ENCODE peak calls at places on chromosomes 3 and 15, in four cellular contexts. One of them, this sample, is unnamed. For H3K9me3, the result is how much of the 10 kb centered on the place peaks cover.

GRCh38 chr15:88764448-88764847 is 38.8 kb upstream of the ACAN start:
- DNase-seq in WERI-Rb-1: no peak
- DNase-seq in PC-9: no peak
- DNase-seq in cardiac muscle cell: no peak
- DNase-seq in this sample: no peak

GRCh38 chr15:98953000-98953776 is 54.4 kb downstream of the PGPEP1L start:
- DNase-seq in WERI-Rb-1: no peak
- DNase-seq in PC-9: no peak
- DNase-seq in cardiac muscle cell: no peak
- DNase-seq in this sample: no peak

GRCh38 chr3:53056442-53056841 is 10.6 kb upstream of the SFMBT1 start:
- DNase-seq in WERI-Rb-1: peak
- DNase-seq in PC-9: no peak
- DNase-seq in cardiac muscle cell: peak
- DNase-seq in this sample: no peak

GRCh38 chr15:37041836-37042235 is 58.5 kb downstream of the MEIS2 start:
- DNase-seq in WERI-Rb-1: no peak
- DNase-seq in PC-9: no peak
- DNase-seq in cardiac muscle cell: no peak
- DNase-seq in this sample: no peak

GRCh38 chr3:158407844-158408517 is 163.0 kb upstream of the MLF1 start:
- DNase-seq in WERI-Rb-1: peak
- DNase-seq in PC-9: no peak
- DNase-seq in cardiac muscle cell: no peak
- DNase-seq in this sample: no peak

GRCh38 chr3:50388021-50388719 is 28.8 kb upstream of the TMEM115 start:
- DNase-seq in WERI-Rb-1: peak
- DNase-seq in cardiac muscle cell: peak
- DNase-seq in PC-9: no peak
- DNase-seq in this sample: no peak

GRCh38 chr15:62706361-62706760 is 336.2 kb upstream of the TPM1 start:
- DNase-seq in cardiac muscle cell: no peak
- DNase-seq in WERI-Rb-1: no peak
- DNase-seq in PC-9: no peak
- DNase-seq in this sample: no peak

GRCh38 chr3:56316944-56317343 is 151.3 kb downstream of the ERC2 start:
- DNase-seq in cardiac muscle cell: no peak
- DNase-seq in WERI-Rb-1: no peak
- DNase-seq in PC-9: no peak
- DNase-seq in this sample: no peak

GRCh38 chr15:29131336-29132109 is 138.1 kb downstream of the NSMCE3 start:
- DNase-seq in PC-9: no peak
- DNase-seq in WERI-Rb-1: no peak
- DNase-seq in cardiac muscle cell: no peak
- DNase-seq in this sample: no peak

DNA sequence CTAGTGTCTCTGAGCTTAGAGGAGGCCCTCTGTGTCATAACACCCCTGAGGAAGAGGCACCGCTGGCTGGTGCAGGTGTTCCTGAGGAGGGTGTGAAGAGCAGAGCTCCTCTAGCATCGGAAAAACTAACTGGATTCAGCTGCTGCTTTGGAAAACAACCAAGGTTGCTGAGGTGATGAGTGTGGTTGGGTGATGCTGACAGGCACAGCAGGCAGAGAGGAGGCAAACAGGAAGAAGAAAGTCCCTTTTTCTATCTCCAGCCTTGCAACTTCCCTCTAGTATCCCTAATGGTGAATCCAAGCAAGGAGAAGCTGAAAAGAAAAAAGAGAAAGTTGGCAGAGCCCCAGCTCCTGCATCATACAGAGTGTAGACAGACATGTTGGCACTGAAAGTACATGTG is 3.8 kb upstream of the OR4F15 start:
- DNase-seq in PC-9: no peak
- DNase-seq in WERI-Rb-1: no peak
- DNase-seq in cardiac muscle cell: no peak
- DNase-seq in this sample: peak
- H3K27ac ChIP-seq in PC-9: no peak
- H3K27ac ChIP-seq in WERI-Rb-1: no peak
- H3K27ac ChIP-seq in cardiac muscle cell: no peak
- H3K27ac ChIP-seq in this sample: peak

GRCh38 chr3:76242886-76243753 is 457.8 kb upstream of the ZNF717 start:
- DNase-seq in WERI-Rb-1: no peak
- DNase-seq in PC-9: no peak
- DNase-seq in cardiac muscle cell: no peak
- DNase-seq in this sample: no peak
- H3K4me3 ChIP-seq in WERI-Rb-1: no peak
- H3K4me3 ChIP-seq in PC-9: no peak
- H3K4me3 ChIP-seq in cardiac muscle cell: no peak
- H3K4me3 ChIP-seq in this sample: no peak

DNA sequence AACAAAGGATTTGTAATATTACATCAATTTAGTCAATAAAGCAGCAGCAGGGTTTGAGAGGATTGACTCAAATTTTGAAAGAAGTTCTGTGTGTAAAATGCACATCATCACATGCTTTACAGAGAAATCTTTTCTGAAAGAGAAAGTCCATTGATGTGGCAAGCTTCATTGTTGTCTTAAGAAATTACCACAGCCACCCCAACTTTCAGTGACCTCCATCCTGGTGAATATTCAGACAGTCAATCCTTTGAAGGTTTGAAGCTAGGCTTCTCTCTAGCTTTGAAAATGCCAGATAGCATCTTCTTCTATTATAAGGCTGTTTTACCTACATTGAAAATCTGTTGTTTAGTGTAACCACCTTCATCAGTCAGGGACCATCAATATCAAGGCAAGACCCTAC is 51.8 kb upstream of the SETMAR start:
- DNase-seq in WERI-Rb-1: no peak
- DNase-seq in cardiac muscle cell: no peak
- DNase-seq in PC-9: no peak
- DNase-seq in this sample: no peak
- H3K9me3 ChIP-seq in WERI-Rb-1: under half
- H3K9me3 ChIP-seq in cardiac muscle cell: under half
- H3K9me3 ChIP-seq in PC-9: under half
- H3K9me3 ChIP-seq in this sample: under half

DNA sequence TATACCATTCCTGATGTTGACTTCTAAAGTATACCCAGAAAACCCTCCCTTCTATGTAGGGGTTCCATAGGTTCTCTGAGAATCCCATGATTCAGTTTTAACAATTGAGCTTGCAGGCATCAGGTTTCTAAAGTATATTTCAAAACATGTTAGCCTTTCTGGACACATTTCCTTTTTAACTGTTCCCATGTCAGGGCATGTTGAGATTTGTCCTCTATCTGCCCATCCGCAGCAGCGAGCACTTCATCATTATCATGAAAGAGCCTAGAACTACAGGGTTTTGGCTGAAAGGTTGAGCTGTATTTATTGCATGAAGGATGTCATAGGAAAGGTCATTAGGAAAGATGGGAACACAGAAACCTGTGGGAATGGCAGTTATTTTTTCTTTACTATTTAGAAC is 201.1 kb upstream of the BHLHE40 start:
- DNase-seq in WERI-Rb-1: no peak
- DNase-seq in cardiac muscle cell: no peak
- DNase-seq in PC-9: no peak
- DNase-seq in this sample: no peak
- H3K27ac ChIP-seq in WERI-Rb-1: no peak
- H3K27ac ChIP-seq in cardiac muscle cell: no peak
- H3K27ac ChIP-seq in PC-9: peak
- H3K27ac ChIP-seq in this sample: no peak

GRCh38 chr3:171812811-171813210 is 2.5 kb upstream of the PLD1 start:
- DNase-seq in WERI-Rb-1: no peak
- DNase-seq in cardiac muscle cell: no peak
- DNase-seq in PC-9: no peak
- DNase-seq in this sample: no peak

GRCh38 chr3:171811913-171812321 is 1.6 kb upstream of the PLD1 start:
- DNase-seq in WERI-Rb-1: no peak
- DNase-seq in cardiac muscle cell: no peak
- DNase-seq in PC-9: peak
- DNase-seq in this sample: no peak

GRCh38 chr3:171809513-171810277 is 588 bp downstream of the PLD1 start:
- DNase-seq in cardiac muscle cell: peak
- DNase-seq in WERI-Rb-1: no peak
- DNase-seq in PC-9: no peak
- DNase-seq in this sample: peak

GRCh38 chr3:171810278-171811058 is at the start of gene PLD1:
- DNase-seq in PC-9: peak
- DNase-seq in WERI-Rb-1: peak
- DNase-seq in cardiac muscle cell: peak
- DNase-seq in this sample: no peak

GRCh38 chr3:171811059-171811912 is 1.0 kb upstream of the PLD1 start:
- DNase-seq in WERI-Rb-1: no peak
- DNase-seq in cardiac muscle cell: no peak
- DNase-seq in PC-9: no peak
- DNase-seq in this sample: peak
- H3K4me3 ChIP-seq in WERI-Rb-1: peak
- H3K4me3 ChIP-seq in cardiac muscle cell: peak
- H3K4me3 ChIP-seq in PC-9: peak
- H3K4me3 ChIP-seq in this sample: no peak

GRCh38 chr15:91916051-91916450 is 62.5 kb downstream of the SLCO3A1 start:
- DNase-seq in WERI-Rb-1: no peak
- DNase-seq in PC-9: no peak
- DNase-seq in cardiac muscle cell: no peak
- DNase-seq in this sample: no peak

GRCh38 chr15:91921821-91922198 is 68.3 kb downstream of the SLCO3A1 start:
- DNase-seq in WERI-Rb-1: no peak
- DNase-seq in cardiac muscle cell: no peak
- DNase-seq in PC-9: no peak
- DNase-seq in this sample: no peak

GRCh38 chr15:91921188-91921820 is 67.8 kb downstream of the SLCO3A1 start:
- DNase-seq in cardiac muscle cell: no peak
- DNase-seq in PC-9: no peak
- DNase-seq in WERI-Rb-1: no peak
- DNase-seq in this sample: no peak

GRCh38 chr15:91917991-91918390 is 64.5 kb downstream of the SLCO3A1 start:
- DNase-seq in PC-9: no peak
- DNase-seq in WERI-Rb-1: no peak
- DNase-seq in cardiac muscle cell: no peak
- DNase-seq in this sample: no peak

GRCh38 chr15:91919014-91919534 is 65.6 kb downstream of the SLCO3A1 start:
- DNase-seq in PC-9: no peak
- DNase-seq in cardiac muscle cell: no peak
- DNase-seq in WERI-Rb-1: no peak
- DNase-seq in this sample: no peak
- H3K9me3 ChIP-seq in PC-9: under half
- H3K9me3 ChIP-seq in cardiac muscle cell: under half
- H3K9me3 ChIP-seq in WERI-Rb-1: under half
- H3K9me3 ChIP-seq in this sample: under half

GRCh38 chr15:31256385-31257265 is 70.0 kb upstream of the KLF13 start:
- DNase-seq in cardiac muscle cell: no peak
- DNase-seq in WERI-Rb-1: no peak
- DNase-seq in PC-9: no peak
- DNase-seq in this sample: no peak
- H3K27ac ChIP-seq in cardiac muscle cell: no peak
- H3K27ac ChIP-seq in WERI-Rb-1: no peak
- H3K27ac ChIP-seq in PC-9: no peak
- H3K27ac ChIP-seq in this sample: no peak

DNA sequence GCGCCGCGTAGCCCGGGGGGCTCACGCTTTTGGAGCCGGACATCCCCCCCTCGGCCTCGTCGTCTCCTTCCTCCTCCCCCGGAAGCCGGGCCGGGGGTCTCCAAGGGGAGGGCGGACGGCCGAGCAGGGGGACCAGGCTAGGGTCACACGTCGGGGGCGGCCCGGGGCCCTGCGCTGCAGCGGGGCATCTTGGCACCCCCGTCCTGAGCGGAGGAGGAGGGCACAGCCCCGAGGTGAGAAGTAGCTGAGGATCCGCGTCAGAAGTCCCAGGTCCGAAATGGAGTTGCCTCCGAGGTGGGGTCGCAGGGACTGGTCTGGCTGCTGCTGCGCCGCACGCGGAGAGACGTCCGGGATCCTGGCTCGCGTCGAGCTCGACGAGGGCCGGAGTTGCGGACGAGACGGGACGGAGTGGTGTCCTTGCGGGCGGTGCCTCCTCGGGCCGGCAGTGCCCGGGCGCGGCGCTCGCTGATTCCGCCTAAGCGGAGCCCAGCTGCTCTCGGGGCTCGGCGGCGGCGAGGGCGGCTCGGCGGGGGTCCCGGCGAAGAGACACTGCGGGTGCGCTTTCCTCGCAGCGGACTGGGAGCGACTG is at the start of gene ADCY5:
- DNase-seq in cardiac muscle cell: peak
- DNase-seq in WERI-Rb-1: peak
- DNase-seq in PC-9: no peak
- DNase-seq in this sample: no peak
- H3K4me3 ChIP-seq in cardiac muscle cell: peak
- H3K4me3 ChIP-seq in WERI-Rb-1: peak
- H3K4me3 ChIP-seq in PC-9: no peak
- H3K4me3 ChIP-seq in this sample: peak